ENCODE peak calls at places on chromosomes 16 and 17, in six cellular contexts. R is GM13976, Y is T-cell, Z is SHP77, L is NCI-H1092, D is H7. P is an unnamed sample.

GRCh38 chr17:17496189-17497064 is at the start of gene RASD1:
- DNase-seq in R (peak), Y (peak), Z (peak), L (peak), D (peak), P (peak)

GRCh38 chr17:83056583-83057396 is 22.6 kb upstream of the METRNL start:
- DNase-seq in R (no peak), Y (no peak), Z (no peak), L (no peak), D (peak), P (no peak)

GRCh38 chr17:78116411-78116810 is 12.1 kb downstream of the TMC6 start:
- DNase-seq in R (no peak), Y (no peak), Z (no peak), L (no peak), D (no peak), P (no peak)

GRCh38 chr17:72441899-72442298 is 321.1 kb downstream of the SOX9 start:
- DNase-seq in R (no peak), Y (no peak), Z (no peak), L (no peak), D (no peak), P (no peak)

GRCh38 chr16:84501077-84501735 is 3.3 kb downstream of the MEAK7 start:
- DNase-seq in R (no peak), Y (no peak), Z (no peak), L (no peak), D (no peak), P (no peak)

GRCh38 chr16:30185683-30186421 is 2.5 kb downstream of the CORO1A start:
- DNase-seq in R (peak), Y (peak), Z (no peak), L (no peak), D (peak), P (no peak)

GRCh38 chr17:27535178-27535928 is 79.1 kb downstream of the KSR1 start:
- DNase-seq in R (no peak), Y (no peak), Z (no peak), L (no peak), D (no peak), P (no peak)

GRCh38 chr17:81380682-81381518 is 14.4 kb upstream of the BAHCC1 start:
- DNase-seq in R (no peak), Y (no peak), Z (no peak), L (no peak), D (no peak), P (no peak)

GRCh38 chr17:81197831-81198490 is 24.8 kb downstream of the CEP131 start:
- DNase-seq in R (no peak), Y (no peak), Z (no peak), L (no peak), D (no peak), P (no peak)

GRCh38 chr17:35748323-35748960 is 4.6 kb downstream of the GAS2L2 start:
- DNase-seq in R (no peak), Y (no peak), Z (no peak), L (no peak), D (peak), P (no peak)

GRCh38 chr17:74454197-74455024 is 12.0 kb upstream of the CD300A start:
- DNase-seq in R (peak), Y (peak), Z (peak), L (peak), D (peak), P (peak)

GRCh38 chr17:28745052-28745776 is 1.4 kb downstream of the TRAF4 start:
- DNase-seq in R (no peak), Y (no peak), Z (no peak), L (peak), D (peak), P (peak)

GRCh38 chr16:76614255-76614654 is 337.1 kb downstream of the CNTNAP4 start:
- DNase-seq in R (no peak), Y (no peak), Z (no peak), L (peak), D (no peak), P (peak)

GRCh38 chr17:40909755-40910154 is 24.7 kb upstream of the KRT20 start:
- DNase-seq in R (no peak), Y (no peak), Z (no peak), L (no peak), D (no peak), P (no peak)

GRCh38 chr16:85202631-85203461 is 90.6 kb upstream of the CIBAR2 start:
- DNase-seq in R (no peak), Y (no peak), Z (peak), L (no peak), D (peak), P (no peak)

GRCh38 chr17:6914711-6915110 is 81.1 kb upstream of the ALOX12 start:
- DNase-seq in R (no peak), Y (no peak), Z (peak), L (no peak), D (no peak), P (peak)

GRCh38 chr16:85316321-85316919 is 204.1 kb upstream of the CIBAR2 start:
- DNase-seq in R (peak), Y (no peak), Z (peak), L (peak), D (peak), P (peak)

GRCh38 chr17:6497496-6498221 is 53.4 kb downstream of the PIMREG start:
- DNase-seq in R (no peak), Y (no peak), Z (no peak), L (no peak), D (peak), P (no peak)

GRCh38 chr16:72400257-72401078 is 228.5 kb upstream of the PMFBP1 start:
- DNase-seq in R (peak), Y (no peak), Z (peak), L (peak), D (peak), P (peak)

GRCh38 chr17:55524440-55525220 is 13.4 kb upstream of the SMIM36 start:
- DNase-seq in R (no peak), Y (no peak), Z (no peak), L (no peak), D (no peak), P (no peak)

GRCh38 chr17:80853076-80853475 is 138.6 kb upstream of the CHMP6 start:
- DNase-seq in R (no peak), Y (no peak), Z (no peak), L (no peak), D (peak), P (no peak)